ENCODE peak calls at places on chromosomes 11 and 22, in five cellular contexts. Y is astrocyte of the cerebellum, Q is non-pigmented ciliary epithelial cell, R is A549, I is activated T-helper 1 cell treated with Interleukin-2 at 50 U/mL for 16 hours. C is an unnamed sample.

GRCh38 chr11:12287009-12287373 is 90.4 kb upstream of the PARVA start:
- DNase-seq in Y (peak; percentile 90), I (no peak), Q (peak; percentile 91), R (peak; percentile 87), C (peak; percentile 80)

GRCh38 chr11:17066691-17067090 is 10.8 kb downstream of the RPS13 start:
- DNase-seq in I (no peak), Q (no peak), R (no peak), Y (no peak), C (no peak)

GRCh38 chr22:37223965-37224551 is 11.8 kb upstream of the SSTR3 start:
- DNase-seq in R (no peak), Q (no peak), Y (no peak), I (no peak), C (no peak)

GRCh38 chr22:30305519-30305905 is 16.2 kb upstream of the CASTOR1 start:
- DNase-seq in Y (no peak), R (no peak), Q (no peak), I (peak; percentile 43), C (no peak)

GRCh38 chr11:121722431-121723256 is 269.9 kb upstream of the SORL1-AS1 start:
- DNase-seq in R (no peak), I (no peak), Q (peak; percentile 82), Y (peak; percentile 97), C (peak; percentile 92)

GRCh38 chr22:19766235-19766505 is 5.6 kb downstream of the TBX1 start:
- DNase-seq in Y (no peak), I (no peak), Q (no peak), R (no peak), C (no peak)

GRCh38 chr11:47955356-47955755 is 25.0 kb upstream of the PTPRJ start:
- DNase-seq in I (no peak), Q (no peak), Y (no peak), R (no peak), C (no peak)

GRCh38 chr11:90556612-90557011 is 333.8 kb upstream of the CHORDC1 start:
- DNase-seq in I (no peak), Q (no peak), R (no peak), Y (no peak), C (no peak)

GRCh38 chr22:34414467-34415440 is 494.5 kb upstream of the LARGE1 start:
- DNase-seq in Q (no peak), Y (no peak), R (peak; percentile 1), I (no peak), C (peak; percentile 93)

GRCh38 chr11:11789735-11790369 is 51.9 kb upstream of the USP47 start:
- DNase-seq in R (peak; percentile 41), Y (no peak), I (no peak), Q (no peak), C (peak; percentile 54)

GRCh38 chr11:109853156-109853776 is 239.9 kb upstream of the ZC3H12C start:
- DNase-seq in Y (peak; percentile 84), R (no peak), Q (peak; percentile 70), I (no peak), C (no peak)

GRCh38 chr22:26713823-26714449 is 56.5 kb downstream of the MIAT start:
- DNase-seq in R (no peak), Q (peak; percentile 54), Y (peak; percentile 45), I (no peak), C (no peak)

GRCh38 chr11:47109051-47109791 is 67.5 kb downstream of the ARFGAP2 start:
- DNase-seq in R (no peak), Y (no peak), Q (no peak), I (no peak), C (no peak)

GRCh38 chr22:49815641-49816071 is 12.0 kb downstream of the BRD1 start:
- DNase-seq in Y (no peak), R (no peak), I (no peak), Q (no peak), C (no peak)

GRCh38 chr11:74330065-74330858 is 18.8 kb upstream of the P4HA3 start:
- DNase-seq in Y (no peak), I (no peak), R (no peak), Q (no peak), C (no peak)

GRCh38 chr11:4546876-4547275 is 1.9 kb downstream of the OR52M1 start:
- DNase-seq in I (no peak), Q (no peak), Y (no peak), R (no peak), C (no peak)

GRCh38 chr11:12598330-12599256 is 75.6 kb upstream of the TEAD1 start:
- DNase-seq in Q (no peak), R (no peak), Y (no peak), I (no peak), C (no peak)

GRCh38 chr11:133052537-133052936 is 479.8 kb downstream of the OPCML start:
- DNase-seq in Q (no peak), R (no peak), Y (no peak), I (no peak), C (no peak)

GRCh38 chr22:40394607-40395006 is 24.2 kb downstream of the SGSM3 start:
- DNase-seq in I (no peak), R (no peak), Y (no peak), Q (no peak), C (no peak)

GRCh38 chr11:62573006-62573591 is 592 bp downstream of the EEF1G start:
- DNase-seq in Q (no peak), I (no peak), Y (no peak), R (no peak), C (no peak)

GRCh38 chr11:66339163-66339675 is 3.0 kb upstream of the RIN1 start:
- DNase-seq in I (no peak), Y (no peak), Q (no peak), R (no peak), C (no peak)

GRCh38 chr11:86245369-86246292 is 1.1 kb downstream of the EED start:
- DNase-seq in I (no peak), Q (no peak), Y (no peak), R (peak; percentile 14), C (peak; percentile 72)

GRCh38 chr11:21470521-21470920 is 722.4 kb upstream of the ANO5 start:
- DNase-seq in I (no peak), Q (no peak), Y (no peak), R (no peak), C (no peak)

GRCh38 chr11:34510673-34511072 is 2.9 kb downstream of the ELF5 start:
- DNase-seq in Y (no peak), I (no peak), Q (no peak), R (no peak), C (no peak)

GRCh38 chr22:33776491-33776890 is 143.8 kb downstream of the LARGE1 start:
- DNase-seq in R (no peak), I (no peak), Q (no peak), Y (no peak), C (no peak)

GRCh38 chr22:26624788-26625187 is 3.0 kb downstream of the CRYBA4 start:
- DNase-seq in Q (no peak), Y (no peak), I (no peak), R (no peak), C (no peak)

C was measured in endodermal cell.